ENCODE peak calls at places on chromosomes 1 and 21, in four cellular contexts. D is dorsolateral prefrontal cortex, O is heart left ventricle, A is bronchial epithelial cell. J is an unnamed sample.

GRCh38 chr1:240320645-240321044 is 229.0 kb downstream of the FMN2 start:
- DNase-seq in D (no peak), A (no peak), O (no peak), J (no peak)

GRCh38 chr1:22208265-22208972 is 65.5 kb upstream of the WNT4 start:
- DNase-seq in O (no peak), A (no peak), D (no peak), J (no peak)

GRCh38 chr21:39850333-39850732 is 16.9 kb upstream of the PCP4 start:
- DNase-seq in O (no peak), A (no peak), D (no peak), J (no peak)

GRCh38 chr1:212561501-212561931 is 47.0 kb upstream of the ATF3 start:
- DNase-seq in D (peak), O (no peak), A (peak), J (no peak)

GRCh38 chr1:160171352-160171751 is 19.0 kb upstream of the CASQ1 start:
- DNase-seq in A (peak), D (no peak), O (no peak), J (no peak)

GRCh38 chr1:156936721-156937220 is 16.3 kb downstream of the LRRC71 start:
- DNase-seq in D (no peak), A (no peak), O (no peak), J (no peak)

GRCh38 chr21:42684109-42684916 is 30.9 kb downstream of the PDE9A start:
- DNase-seq in O (no peak), D (peak), A (no peak), J (no peak)

GRCh38 chr1:153220606-153221303 is 3.4 kb downstream of the PRR9 start:
- DNase-seq in D (no peak), O (no peak), A (no peak), J (no peak)

GRCh38 chr21:36571556-36571955 is 91.6 kb upstream of the CLDN14 start:
- DNase-seq in A (no peak), O (no peak), D (no peak), J (peak)

GRCh38 chr1:219587817-219588561 is 24.9 kb downstream of the ZC3H11B start:
- DNase-seq in A (peak), D (no peak), O (no peak), J (no peak)

GRCh38 chr1:166089804-166090203 is 77.0 kb downstream of the FAM78B start:
- DNase-seq in D (no peak), O (no peak), A (no peak), J (no peak)

GRCh38 chr1:13921190-13921589 is 221.2 kb downstream of the PRDM2 start:
- DNase-seq in O (no peak), D (no peak), A (no peak), J (no peak)

GRCh38 chr21:32088471-32088870 is 190.4 kb downstream of the MIS18A start:
- DNase-seq in D (no peak), O (no peak), A (no peak), J (no peak)

GRCh38 chr1:248828845-248829244 is 3.1 kb upstream of the SH3BP5L start:
- DNase-seq in A (peak), D (no peak), O (no peak), J (no peak)

GRCh38 chr1:228038387-228039005 is 31.7 kb downstream of the WNT3A start:
- DNase-seq in D (no peak), A (no peak), O (no peak), J (no peak)

GRCh38 chr1:101370488-101370887 is 133.7 kb downstream of the S1PR1 start:
- DNase-seq in O (no peak), A (no peak), D (no peak), J (no peak)

GRCh38 chr1:246497331-246497915 is 9.7 kb downstream of the SMYD3 start:
- DNase-seq in O (no peak), A (peak), D (no peak), J (no peak)

GRCh38 chr1:65412984-65413375 is 7.5 kb upstream of the LEPR start:
- DNase-seq in D (no peak), O (no peak), A (no peak), J (no peak)

GRCh38 chr1:2638466-2639115 is 5.8 kb upstream of the MMEL1 start:
- DNase-seq in O (no peak), D (no peak), A (no peak), J (no peak)

GRCh38 chr1:168100315-168101002 is 36.3 kb downstream of the GPR161 start:
- DNase-seq in D (no peak), A (no peak), O (no peak), J (no peak)

GRCh38 chr21:38913120-38913975 is 107.6 kb downstream of the ETS2 start:
- DNase-seq in O (peak), D (peak), A (peak), J (peak)

GRCh38 chr1:59298710-59299346 is 1.9 kb downstream of the FGGY start:
- DNase-seq in A (peak), O (no peak), D (no peak), J (no peak)

GRCh38 chr1:151980287-151981177 is 13.1 kb downstream of the S100A10 start:
- DNase-seq in A (peak), D (no peak), O (peak), J (peak)

GRCh38 chr1:147837129-147837776 is 65.3 kb upstream of the GJA8 start:
- DNase-seq in A (no peak), O (no peak), D (no peak), J (no peak)

GRCh38 chr1:183444243-183444642 is 26.1 kb upstream of the NMNAT2 start:
- DNase-seq in A (peak), D (no peak), O (no peak), J (no peak)

GRCh38 chr1:89762431-89762800 is 58.4 kb upstream of the LRRC8D start:
- DNase-seq in O (no peak), D (no peak), A (no peak), J (no peak)

GRCh38 chr1:233033366-233033765 is 83.0 kb downstream of the NTPCR start:
- DNase-seq in D (no peak), O (no peak), A (no peak), J (no peak)

GRCh38 chr1:183821309-183822080 is 16.6 kb downstream of the RGL1 start:
- DNase-seq in D (no peak), O (no peak), A (no peak), J (no peak)

GRCh38 chr1:119676571-119677206 is 28.6 kb upstream of the ZNF697 start:
- DNase-seq in A (no peak), O (peak), D (no peak), J (peak)

GRCh38 chr21:27035791-27036190 is 68.9 kb upstream of the ADAMTS5 start:
- DNase-seq in D (no peak), O (no peak), A (no peak), J (no peak)

GRCh38 chr1:177351361-177352108 is 180.8 kb downstream of the BRINP2 start:
- DNase-seq in D (no peak), A (no peak), O (peak), J (no peak)

GRCh38 chr1:49036700-49037099 is 260.0 kb upstream of the BEND5 start:
- DNase-seq in O (no peak), D (no peak), A (no peak), J (no peak)

GRCh38 chr1:9229549-9229948 is 5.0 kb upstream of the H6PD start:
- DNase-seq in A (peak), O (no peak), D (no peak), J (no peak)

DNA sequence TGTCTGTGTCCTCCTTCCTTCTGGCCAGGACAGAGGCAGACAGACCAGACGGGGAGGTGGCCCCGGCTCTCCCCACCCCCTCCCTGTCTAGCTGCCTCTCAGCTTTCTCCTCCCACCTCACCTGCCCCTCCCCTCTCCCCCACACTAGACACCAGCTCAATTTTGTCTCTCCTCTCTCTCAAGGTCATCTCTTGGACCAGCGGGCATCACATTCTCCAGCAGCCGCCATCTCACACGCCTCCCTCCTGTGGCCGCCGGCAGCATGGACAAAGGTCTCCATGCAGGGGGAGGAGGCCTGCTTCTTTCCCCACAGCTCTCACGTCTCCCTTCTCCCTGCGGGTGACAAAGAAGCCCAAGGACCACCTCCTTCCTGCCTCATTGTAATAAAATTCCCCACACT is 14.5 kb downstream of the OPTC start:
- DNase-seq in A (no peak), D (no peak), O (peak), J (no peak)
- TF ChIP-seq CTCF in A (no peak), D (no peak), O (peak), J (peak)

GRCh38 chr21:45227735-45228134 is 60.0 kb downstream of the POFUT2 start:
- DNase-seq in O (no peak), A (no peak), D (no peak), J (no peak)
- TF ChIP-seq CTCF in O (no peak), A (no peak), D (no peak), J (no peak)

GRCh38 chr1:54124472-54124871 is 28.3 kb downstream of the CDCP2 start:
- DNase-seq in A (peak), O (no peak), D (no peak), J (no peak)
- TF ChIP-seq CTCF in A (no peak), O (no peak), D (no peak), J (no peak)

GRCh38 chr1:62906428-62906886 is 122.5 kb downstream of the ATG4C start:
- DNase-seq in A (peak), O (no peak), D (no peak), J (no peak)
- TF ChIP-seq CTCF in A (peak), O (peak), D (no peak), J (no peak)

DNA sequence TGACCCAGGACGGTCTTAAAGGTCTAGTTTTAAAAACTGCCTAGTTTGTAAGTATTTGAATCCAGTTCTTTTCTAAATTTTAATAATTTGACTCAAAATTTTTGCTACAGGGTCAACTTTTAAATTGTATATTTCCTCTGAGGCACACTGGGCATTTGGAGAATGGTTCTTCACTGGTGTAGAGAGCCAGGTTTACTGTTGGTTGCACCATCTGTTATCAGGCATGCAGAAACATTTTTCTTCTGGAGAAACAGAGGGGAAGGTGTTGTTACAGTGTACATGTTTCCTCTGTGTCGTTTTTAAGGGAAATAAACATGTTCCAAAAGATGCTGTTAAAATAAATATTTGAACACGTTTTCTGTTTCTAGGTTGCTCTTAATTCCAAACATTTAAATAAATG is 39.0 kb upstream of the RWDD3 start:
- DNase-seq in O (no peak), D (no peak), A (no peak), J (no peak)
- TF ChIP-seq CTCF in O (no peak), D (no peak), A (no peak), J (no peak)

GRCh38 chr1:96980448-96980847 is 258.9 kb downstream of the PTBP2 start:
- DNase-seq in O (no peak), D (no peak), A (no peak), J (no peak)

GRCh38 chr1:96978867-96979266 is 257.3 kb downstream of the PTBP2 start:
- DNase-seq in D (no peak), A (no peak), O (no peak), J (no peak)

GRCh38 chr1:96979869-96980268 is 258.3 kb downstream of the PTBP2 start:
- DNase-seq in D (no peak), O (no peak), A (no peak), J (no peak)

GRCh38 chr1:96979287-96979686 is 257.7 kb downstream of the PTBP2 start:
- DNase-seq in A (no peak), O (no peak), D (no peak), J (no peak)

GRCh38 chr1:96981181-96981580 is 259.6 kb downstream of the PTBP2 start:
- DNase-seq in D (no peak), O (no peak), A (no peak), J (no peak)
- TF ChIP-seq CTCF in D (no peak), O (no peak), A (no peak), J (no peak)

DNA sequence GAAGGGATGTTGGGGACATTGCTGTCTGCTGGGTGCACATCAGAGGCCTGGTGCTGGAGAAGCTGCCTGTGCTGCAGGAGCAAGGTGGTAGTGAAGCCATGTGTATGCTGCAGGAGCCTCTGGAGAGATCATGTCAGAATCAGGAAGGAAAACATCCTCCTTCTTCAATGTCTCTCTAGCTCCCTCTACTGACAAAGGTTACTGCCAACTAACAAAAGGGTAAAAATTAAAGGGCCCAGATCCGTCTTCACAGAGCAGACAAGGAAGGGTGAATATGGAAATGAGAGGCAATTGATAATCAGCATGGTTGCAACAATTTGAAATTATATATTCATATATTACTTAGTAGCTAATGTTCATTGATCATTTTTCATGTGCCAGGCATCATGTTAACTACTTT is 32.2 kb downstream of the FAM177B start:
- DNase-seq in O (no peak), D (no peak), A (no peak), J (no peak)
- TF ChIP-seq CTCF in O (no peak), D (no peak), A (no peak), J (no peak)